ENCODE peak calls at places on chromosomes 7 and 10, in seven cellular contexts. One of them, this sample, is unnamed.

GRCh38 chr7:109806548-109806947 is 1236.9 kb downstream of the DNAJB9 start:
- DNase-seq in astrocyte of the cerebellum: no peak
- DNase-seq in fibroblast of mammary gland: no peak
- DNase-seq in Peyer's patch: no peak
- DNase-seq in sigmoid colon: no peak
- DNase-seq in stomach: no peak
- DNase-seq in cardiac muscle cell: no peak
- DNase-seq in this sample: no peak

GRCh38 chr7:226281-226882 is 34.0 kb downstream of the FAM20C start:
- DNase-seq in astrocyte of the cerebellum: no peak
- DNase-seq in fibroblast of mammary gland: peak; percentile 79
- DNase-seq in Peyer's patch: no peak
- DNase-seq in sigmoid colon: no peak
- DNase-seq in stomach: peak; percentile 48
- DNase-seq in cardiac muscle cell: no peak
- DNase-seq in this sample: no peak

GRCh38 chr7:45659496-45660139 is 85.5 kb downstream of the ADCY1 start:
- DNase-seq in astrocyte of the cerebellum: no peak
- DNase-seq in fibroblast of mammary gland: no peak
- DNase-seq in Peyer's patch: no peak
- DNase-seq in sigmoid colon: no peak
- DNase-seq in stomach: peak; percentile 20
- DNase-seq in cardiac muscle cell: no peak
- DNase-seq in this sample: no peak

GRCh38 chr10:128028508-128029279 is 97.5 kb downstream of the MKI67 start:
- DNase-seq in astrocyte of the cerebellum: no peak
- DNase-seq in fibroblast of mammary gland: no peak
- DNase-seq in Peyer's patch: no peak
- DNase-seq in sigmoid colon: peak; percentile 47
- DNase-seq in stomach: no peak
- DNase-seq in cardiac muscle cell: no peak
- DNase-seq in this sample: no peak

GRCh38 chr10:132876967-132877366 is 65.4 kb downstream of the CFAP46 start:
- DNase-seq in astrocyte of the cerebellum: no peak
- DNase-seq in fibroblast of mammary gland: no peak
- DNase-seq in Peyer's patch: no peak
- DNase-seq in sigmoid colon: peak; percentile 54
- DNase-seq in stomach: peak; percentile 17
- DNase-seq in cardiac muscle cell: no peak
- DNase-seq in this sample: peak; percentile 25

GRCh38 chr10:129309565-129309964 is 157.5 kb upstream of the MGMT start:
- DNase-seq in astrocyte of the cerebellum: no peak
- DNase-seq in fibroblast of mammary gland: no peak
- DNase-seq in Peyer's patch: no peak
- DNase-seq in sigmoid colon: no peak
- DNase-seq in stomach: no peak
- DNase-seq in cardiac muscle cell: no peak
- DNase-seq in this sample: no peak

GRCh38 chr10:47092822-47093221 is 181.6 kb downstream of the PTPN20 start:
- DNase-seq in astrocyte of the cerebellum: no peak
- DNase-seq in fibroblast of mammary gland: no peak
- DNase-seq in Peyer's patch: no peak
- DNase-seq in sigmoid colon: no peak
- DNase-seq in stomach: no peak
- DNase-seq in cardiac muscle cell: no peak
- DNase-seq in this sample: no peak

GRCh38 chr10:132205650-132206376 is 19.1 kb downstream of the DPYSL4 start:
- DNase-seq in astrocyte of the cerebellum: no peak
- DNase-seq in fibroblast of mammary gland: no peak
- DNase-seq in Peyer's patch: no peak
- DNase-seq in sigmoid colon: no peak
- DNase-seq in stomach: no peak
- DNase-seq in cardiac muscle cell: no peak
- DNase-seq in this sample: no peak

DNA sequence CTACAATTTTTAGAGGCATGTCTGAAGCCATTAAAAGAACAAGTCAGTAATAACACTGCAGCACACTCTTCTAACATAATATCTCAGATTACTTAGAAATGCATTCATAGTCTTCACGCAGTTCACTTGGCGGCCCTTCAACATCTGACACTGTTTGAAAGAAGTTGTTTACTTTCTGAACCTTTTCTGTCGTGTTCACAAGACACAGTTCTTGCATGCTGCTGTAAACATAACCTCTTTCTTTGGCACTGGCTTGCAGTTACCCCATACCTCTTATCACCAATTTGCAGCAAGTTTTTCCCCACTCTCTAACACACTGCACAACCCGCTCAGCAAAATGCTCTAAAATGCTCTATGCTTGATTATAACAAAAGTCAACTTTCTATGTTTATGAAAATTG is 12.0 kb downstream of the PIP4K2A start:
- DNase-seq in astrocyte of the cerebellum: no peak
- DNase-seq in fibroblast of mammary gland: no peak
- DNase-seq in Peyer's patch: no peak
- DNase-seq in sigmoid colon: peak; percentile 76
- DNase-seq in stomach: peak; percentile 67
- DNase-seq in cardiac muscle cell: no peak
- DNase-seq in this sample: no peak
- H3K4me3 ChIP-seq in astrocyte of the cerebellum: no peak overlapping the region
- H3K4me3 ChIP-seq in fibroblast of mammary gland: no peak overlapping the region
- H3K4me3 ChIP-seq in Peyer's patch: no peak overlapping the region
- H3K4me3 ChIP-seq in sigmoid colon: no peak overlapping the region
- H3K4me3 ChIP-seq in stomach: no peak overlapping the region
- H3K4me3 ChIP-seq in cardiac muscle cell: no peak overlapping the region
- H3K4me3 ChIP-seq in this sample: no peak overlapping the region

GRCh38 chr7:33735403-33735802 is 169.9 kb upstream of the BMPER start:
- DNase-seq in astrocyte of the cerebellum: no peak
- DNase-seq in fibroblast of mammary gland: no peak
- DNase-seq in Peyer's patch: no peak
- DNase-seq in sigmoid colon: no peak
- DNase-seq in stomach: no peak
- DNase-seq in cardiac muscle cell: no peak
- DNase-seq in this sample: no peak
- H3K4me3 ChIP-seq in astrocyte of the cerebellum: no peak overlapping the region
- H3K4me3 ChIP-seq in fibroblast of mammary gland: no peak overlapping the region
- H3K4me3 ChIP-seq in Peyer's patch: no peak overlapping the region
- H3K4me3 ChIP-seq in sigmoid colon: no peak overlapping the region
- H3K4me3 ChIP-seq in stomach: no peak overlapping the region
- H3K4me3 ChIP-seq in cardiac muscle cell: no peak overlapping the region
- H3K4me3 ChIP-seq in this sample: no peak overlapping the region

GRCh38 chr7:157844611-157845010 is 507.8 kb downstream of the DNAJB6 start:
- DNase-seq in astrocyte of the cerebellum: no peak
- DNase-seq in fibroblast of mammary gland: no peak
- DNase-seq in Peyer's patch: no peak
- DNase-seq in sigmoid colon: no peak
- DNase-seq in stomach: no peak
- DNase-seq in cardiac muscle cell: no peak
- DNase-seq in this sample: no peak

GRCh38 chr7:157845203-157845810 is 508.5 kb downstream of the DNAJB6 start:
- DNase-seq in astrocyte of the cerebellum: peak; percentile 16
- DNase-seq in fibroblast of mammary gland: peak; percentile 80
- DNase-seq in Peyer's patch: no peak
- DNase-seq in sigmoid colon: no peak
- DNase-seq in stomach: no peak
- DNase-seq in cardiac muscle cell: no peak
- DNase-seq in this sample: no peak

GRCh38 chr7:157841757-157842390 is 505.1 kb downstream of the DNAJB6 start:
- DNase-seq in astrocyte of the cerebellum: no peak
- DNase-seq in fibroblast of mammary gland: peak; percentile 58
- DNase-seq in Peyer's patch: no peak
- DNase-seq in sigmoid colon: no peak
- DNase-seq in stomach: no peak
- DNase-seq in cardiac muscle cell: no peak
- DNase-seq in this sample: no peak

GRCh38 chr7:157844141-157844540 is 507.3 kb downstream of the DNAJB6 start:
- DNase-seq in astrocyte of the cerebellum: no peak
- DNase-seq in fibroblast of mammary gland: no peak
- DNase-seq in Peyer's patch: no peak
- DNase-seq in sigmoid colon: no peak
- DNase-seq in stomach: no peak
- DNase-seq in cardiac muscle cell: no peak
- DNase-seq in this sample: no peak

DNA sequence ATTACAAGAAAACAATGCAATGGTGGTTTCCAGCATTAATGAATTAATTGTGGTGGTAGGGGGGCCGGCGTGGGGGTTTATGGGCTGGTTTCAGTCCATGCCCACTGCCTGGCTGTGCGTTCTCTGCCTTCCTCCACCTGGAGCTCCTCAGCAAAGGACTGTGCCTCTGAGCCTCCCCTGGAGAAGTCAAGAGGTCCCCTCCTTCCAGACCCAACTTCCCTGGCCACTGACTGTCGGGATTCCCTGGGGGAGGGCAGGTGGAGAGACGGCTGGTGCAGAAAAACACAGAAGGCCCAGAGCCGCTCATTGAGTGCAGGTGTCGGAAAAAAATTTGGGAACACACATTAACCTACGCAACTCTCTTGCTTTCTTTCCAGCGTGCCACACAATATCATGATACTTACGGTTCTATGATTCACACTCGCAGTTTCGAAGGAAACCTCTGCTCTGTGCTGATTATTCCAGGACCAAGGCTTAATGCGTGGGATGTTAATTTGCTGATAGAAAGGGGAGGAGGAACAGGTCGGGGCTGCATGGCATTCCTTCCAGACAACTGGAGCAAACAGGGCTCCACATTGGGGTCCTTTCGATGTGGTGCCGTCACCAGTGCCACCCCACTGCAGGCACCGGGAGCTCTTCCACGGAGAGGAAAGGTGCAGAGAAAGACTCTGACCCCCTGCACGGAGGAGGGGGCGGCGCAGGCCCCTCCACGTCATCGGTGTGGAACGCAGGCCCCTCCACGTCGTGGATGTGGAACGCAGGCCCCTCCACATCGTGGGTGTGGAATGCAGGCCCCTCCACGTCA is 506.7 kb downstream of the DNAJB6 start:
- DNase-seq in astrocyte of the cerebellum: no peak
- DNase-seq in fibroblast of mammary gland: no peak
- DNase-seq in Peyer's patch: no peak
- DNase-seq in sigmoid colon: no peak
- DNase-seq in stomach: no peak
- DNase-seq in cardiac muscle cell: no peak
- DNase-seq in this sample: no peak
- H3K4me3 ChIP-seq in astrocyte of the cerebellum: no peak overlapping the region
- H3K4me3 ChIP-seq in fibroblast of mammary gland: no peak overlapping the region
- H3K4me3 ChIP-seq in Peyer's patch: no peak overlapping the region
- H3K4me3 ChIP-seq in sigmoid colon: no peak overlapping the region
- H3K4me3 ChIP-seq in stomach: no peak overlapping the region
- H3K4me3 ChIP-seq in cardiac muscle cell: no peak overlapping the region
- H3K4me3 ChIP-seq in this sample: no peak overlapping the region

GRCh38 chr7:27110977-27111752 is 8.7 kb upstream of the HOXA2 start:
- DNase-seq in astrocyte of the cerebellum: peak; percentile 79
- DNase-seq in fibroblast of mammary gland: peak; percentile 91
- DNase-seq in Peyer's patch: no peak
- DNase-seq in sigmoid colon: peak; percentile 85
- DNase-seq in stomach: no peak
- DNase-seq in cardiac muscle cell: no peak
- DNase-seq in this sample: no peak
- H3K4me3 ChIP-seq in astrocyte of the cerebellum: peak overlapping the region; percentile 76
- H3K4me3 ChIP-seq in fibroblast of mammary gland: peak overlapping the region; percentile 31
- H3K4me3 ChIP-seq in Peyer's patch: peak overlapping the region; percentile 24
- H3K4me3 ChIP-seq in sigmoid colon: peak overlapping the region; percentile 18
- H3K4me3 ChIP-seq in stomach: peak overlapping the region; percentile 30
- H3K4me3 ChIP-seq in cardiac muscle cell: no peak overlapping the region
- H3K4me3 ChIP-seq in this sample: no peak overlapping the region

GRCh38 chr10:29634764-29635625 is at the start of gene SVIL:
- DNase-seq in astrocyte of the cerebellum: no peak
- DNase-seq in fibroblast of mammary gland: peak; percentile 83
- DNase-seq in Peyer's patch: no peak
- DNase-seq in sigmoid colon: peak; percentile 95
- DNase-seq in stomach: no peak
- DNase-seq in cardiac muscle cell: peak; percentile 96
- DNase-seq in this sample: peak; percentile 74

GRCh38 chr10:29636178-29636577 is 1.4 kb upstream of the SVIL start:
- DNase-seq in astrocyte of the cerebellum: no peak
- DNase-seq in fibroblast of mammary gland: peak; percentile 83
- DNase-seq in Peyer's patch: no peak
- DNase-seq in sigmoid colon: no peak
- DNase-seq in stomach: no peak
- DNase-seq in cardiac muscle cell: no peak
- DNase-seq in this sample: no peak

GRCh38 chr10:29637537-29637936 is 2.8 kb upstream of the SVIL start:
- DNase-seq in astrocyte of the cerebellum: no peak
- DNase-seq in fibroblast of mammary gland: no peak
- DNase-seq in Peyer's patch: no peak
- DNase-seq in sigmoid colon: no peak
- DNase-seq in stomach: no peak
- DNase-seq in cardiac muscle cell: no peak
- DNase-seq in this sample: no peak

GRCh38 chr10:29634105-29634504 is 666 bp downstream of the SVIL start:
- DNase-seq in astrocyte of the cerebellum: no peak
- DNase-seq in fibroblast of mammary gland: no peak
- DNase-seq in Peyer's patch: no peak
- DNase-seq in sigmoid colon: no peak
- DNase-seq in stomach: no peak
- DNase-seq in cardiac muscle cell: no peak
- DNase-seq in this sample: no peak

DNA sequence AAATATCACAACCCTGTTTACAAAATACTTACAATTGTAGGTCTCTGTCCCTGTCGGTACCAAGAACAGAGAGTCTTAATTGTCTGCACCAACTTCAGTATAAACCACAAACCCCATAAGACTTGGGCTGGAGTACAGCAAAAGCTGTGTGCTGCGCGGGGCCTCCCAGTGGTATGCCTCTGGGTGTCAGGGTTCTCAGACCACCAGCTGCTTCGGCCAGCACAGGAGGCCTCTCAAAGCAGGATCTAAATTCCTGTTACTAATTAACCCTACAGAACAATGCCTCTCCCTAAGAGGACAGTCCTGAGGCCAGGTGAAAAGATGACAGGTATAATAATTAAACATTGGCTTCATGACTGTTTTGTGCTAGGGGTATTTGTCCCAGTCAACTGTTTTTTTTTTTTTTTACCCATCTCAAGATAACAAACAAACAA is 957 bp upstream of the SVIL start:
- DNase-seq in astrocyte of the cerebellum: no peak
- DNase-seq in fibroblast of mammary gland: peak; percentile 42
- DNase-seq in Peyer's patch: no peak
- DNase-seq in sigmoid colon: no peak
- DNase-seq in stomach: no peak
- DNase-seq in cardiac muscle cell: peak; percentile 87
- DNase-seq in this sample: peak; percentile 84
- H3K4me3 ChIP-seq in astrocyte of the cerebellum: no peak overlapping the region
- H3K4me3 ChIP-seq in fibroblast of mammary gland: no peak overlapping the region
- H3K4me3 ChIP-seq in Peyer's patch: no peak overlapping the region
- H3K4me3 ChIP-seq in sigmoid colon: no peak overlapping the region
- H3K4me3 ChIP-seq in stomach: no peak overlapping the region
- H3K4me3 ChIP-seq in cardiac muscle cell: peak overlapping the region; percentile 95
- H3K4me3 ChIP-seq in this sample: peak overlapping the region; percentile 78

This sample was measured in endodermal cell.